ENCODE peak calls at places on chromosomes 5 and 9, in six cellular contexts. R is HepG2, C is HCT116, D is GM12878, J is H1, G is K562. Y is an unnamed sample.

GRCh38 chr5:54861212-54861894 is 124.0 kb downstream of the ESM1 start:
- DNase-seq in R (no peak), C (no peak), D (no peak), J (no peak), G (no peak), Y (no peak)

GRCh38 chr5:38258319-38259061 is at the start of gene EGFLAM:
- DNase-seq in R (no peak), C (no peak), D (no peak), J (peak; percentile 81), G (peak; percentile 35), Y (peak; percentile 39)

GRCh38 chr9:70574222-70574837 is 159.9 kb upstream of the KLF9 start:
- DNase-seq in R (no peak), C (no peak), D (no peak), J (no peak), G (no peak), Y (no peak)

GRCh38 chr9:128323192-128323730 is 622 bp downstream of the COQ4 start:
- DNase-seq in R (no peak), C (no peak), D (no peak), J (no peak), G (no peak), Y (no peak)

GRCh38 chr5:106862450-106863193 is 808.1 kb downstream of the EFNA5 start:
- DNase-seq in R (no peak), C (no peak), D (no peak), J (no peak), G (no peak), Y (no peak)

GRCh38 chr9:126861707-126862460 is 1.4 kb downstream of the ZBTB34 start:
- DNase-seq in R (no peak), C (no peak), D (no peak), J (no peak), G (peak; percentile 64), Y (no peak)

GRCh38 chr5:27315541-27316282 is 277.3 kb upstream of the CDH9 start:
- DNase-seq in R (no peak), C (no peak), D (no peak), J (no peak), G (no peak), Y (no peak)

GRCh38 chr5:9724707-9725106 is 94.6 kb upstream of the TAS2R1 start:
- DNase-seq in R (no peak), C (no peak), D (no peak), J (no peak), G (no peak), Y (no peak)

GRCh38 chr9:35845824-35846771 is 17.1 kb downstream of the TMEM8B start:
- DNase-seq in R (no peak), C (no peak), D (no peak), J (peak; percentile 81), G (no peak), Y (no peak)

GRCh38 chr9:14880951-14881465 is 29.2 kb downstream of the FREM1 start:
- DNase-seq in R (no peak), C (no peak), D (no peak), J (no peak), G (no peak), Y (no peak)

GRCh38 chr5:97182571-97183099 is 412 bp downstream of the RIOK2 start:
- DNase-seq in R (peak; percentile 44), C (no peak), D (no peak), J (no peak), G (peak; percentile 23), Y (no peak)

GRCh38 chr5:79464695-79465332 is 49.1 kb downstream of the HOMER1 start:
- DNase-seq in R (no peak), C (peak; percentile 10), D (no peak), J (no peak), G (peak; percentile 16), Y (no peak)

GRCh38 chr9:125153712-125154367 is 10.5 kb upstream of the SCAI start:
- DNase-seq in R (no peak), C (no peak), D (no peak), J (no peak), G (no peak), Y (no peak)

GRCh38 chr9:115024925-115025535 is 92.9 kb downstream of the TNC start:
- DNase-seq in R (no peak), C (no peak), D (no peak), J (no peak), G (no peak), Y (no peak)

GRCh38 chr5:154254886-154255285 is 64.4 kb downstream of the GALNT10 start:
- DNase-seq in R (no peak), C (no peak), D (no peak), J (no peak), G (no peak), Y (no peak)

GRCh38 chr5:38808666-38809343 is 37.0 kb upstream of the OSMR start:
- DNase-seq in R (no peak), C (no peak), D (no peak), J (no peak), G (no peak), Y (no peak)

GRCh38 chr9:68431307-68431706 is 74.9 kb downstream of the PGM5 start:
- DNase-seq in R (no peak), C (no peak), D (no peak), J (no peak), G (no peak), Y (no peak)

GRCh38 chr5:180013660-180014059 is 57.9 kb downstream of the RNF130 start:
- DNase-seq in R (no peak), C (no peak), D (no peak), J (no peak), G (no peak), Y (no peak)

GRCh38 chr5:103286622-103287021 is 28.1 kb downstream of the MACIR start:
- DNase-seq in R (no peak), C (no peak), D (no peak), J (no peak), G (no peak), Y (no peak)

GRCh38 chr5:169667896-169668674 is 31.0 kb downstream of the DOCK2 start:
- DNase-seq in R (peak; percentile 1), C (no peak), D (no peak), J (no peak), G (peak; percentile 25), Y (no peak)

GRCh38 chr5:43432486-43433365 is 20.5 kb upstream of the CCL28 start:
- DNase-seq in R (peak; percentile 98), C (peak; percentile 31), D (no peak), J (no peak), G (no peak), Y (no peak)

DNA sequence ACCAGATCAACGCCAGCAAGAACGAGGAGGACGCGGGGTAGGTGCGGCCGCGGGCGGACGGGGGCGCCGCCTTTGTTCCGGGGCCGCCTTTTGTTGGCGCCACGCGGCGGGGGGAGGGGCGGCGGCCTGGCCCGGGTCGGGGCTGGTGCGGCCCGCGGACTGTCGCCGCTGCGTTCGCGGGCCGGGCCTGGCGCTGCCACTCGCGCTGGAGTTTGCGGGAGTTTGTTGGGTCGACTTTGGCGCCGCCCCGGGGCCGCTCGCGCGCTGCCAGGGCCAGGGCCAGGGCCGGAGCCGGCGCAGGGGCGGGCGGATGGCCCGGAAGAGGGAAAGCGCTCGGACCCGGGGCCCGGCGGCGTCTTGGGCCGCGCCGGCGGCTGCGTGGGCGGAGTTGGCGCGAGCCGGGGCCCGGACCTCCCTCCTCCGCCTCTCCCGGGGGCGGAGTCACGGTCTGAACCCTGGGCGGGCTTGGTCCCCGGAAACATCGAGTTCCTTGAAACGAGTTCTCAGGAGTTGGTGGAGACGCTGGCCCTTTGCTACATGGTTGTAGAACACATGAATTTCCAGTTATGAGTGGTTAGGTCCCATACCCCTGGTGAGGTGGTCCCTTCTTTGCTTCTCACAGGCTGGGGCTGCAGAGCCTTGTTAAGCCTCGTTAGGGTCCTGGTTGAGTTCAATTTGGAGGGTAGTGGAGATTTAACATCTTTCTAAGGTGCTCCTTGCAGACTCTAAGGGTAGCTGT is 846 bp downstream of the HNRNPAB start:
- DNase-seq in R (peak; percentile 50), C (no peak), D (no peak), J (peak; percentile 68), G (peak; percentile 90), Y (no peak)
- TF ChIP-seq ZNF274 in R (no peak), C (no peak), D (no peak), J (no peak), G (no peak), Y (no peak)

GRCh38 chr5:147893820-147894219 is 12.5 kb downstream of the C5orf46 start:
- DNase-seq in R (no peak), C (no peak), D (no peak), J (no peak), G (no peak), Y (no peak)

GRCh38 chr5:147887026-147887627 is 8.6 kb downstream of the SCGB3A2 start:
- DNase-seq in R (peak; percentile 3), C (peak; percentile 12), D (no peak), J (no peak), G (peak; percentile 19), Y (peak; percentile 20)

GRCh38 chr5:147887925-147888324 is 9.4 kb downstream of the SCGB3A2 start:
- DNase-seq in R (no peak), C (no peak), D (no peak), J (no peak), G (no peak), Y (no peak)

DNA sequence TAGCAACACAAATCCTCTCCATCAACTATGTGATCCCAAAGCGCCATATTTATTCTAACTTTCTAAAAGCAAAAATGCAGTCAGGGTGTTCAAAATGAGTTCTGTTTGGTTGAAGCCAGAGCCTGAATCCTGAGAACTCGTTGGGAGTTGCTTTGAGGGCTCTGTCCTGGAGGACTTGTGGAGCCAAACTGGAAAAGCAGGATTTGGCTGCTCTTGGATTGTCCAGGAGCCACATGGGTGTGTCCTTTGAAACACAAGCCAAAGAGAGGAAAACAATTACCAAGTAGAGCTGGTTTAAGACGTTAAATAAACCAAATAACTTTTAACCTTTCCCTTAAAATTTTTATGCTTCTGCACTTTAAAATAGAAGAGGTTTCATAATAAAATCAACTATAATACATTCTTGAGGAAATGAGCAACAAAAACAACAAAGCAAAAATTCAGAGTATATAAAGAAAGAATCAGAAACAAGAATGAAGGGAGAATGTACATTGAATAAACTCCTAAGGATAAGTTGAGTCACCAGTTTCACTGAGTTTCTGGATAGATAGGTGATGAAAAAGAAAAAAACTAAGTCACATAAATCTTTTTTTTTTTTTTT is 13.5 kb downstream of the C5orf46 start:
- DNase-seq in R (no peak), C (peak; percentile 16), D (no peak), J (no peak), G (no peak), Y (no peak)
- TF ChIP-seq ZNF274 in R (no peak), C (no peak), D (no peak), J (no peak), G (no peak), Y (no peak)

GRCh38 chr9:447230-448025 is 232.8 kb downstream of the DOCK8 start:
- DNase-seq in R (no peak), C (peak; percentile 65), D (no peak), J (no peak), G (peak; percentile 24), Y (no peak)
- TF ChIP-seq ZNF274 in R (no peak), C (no peak), D (no peak), J (no peak), G (no peak), Y (no peak)

DNA sequence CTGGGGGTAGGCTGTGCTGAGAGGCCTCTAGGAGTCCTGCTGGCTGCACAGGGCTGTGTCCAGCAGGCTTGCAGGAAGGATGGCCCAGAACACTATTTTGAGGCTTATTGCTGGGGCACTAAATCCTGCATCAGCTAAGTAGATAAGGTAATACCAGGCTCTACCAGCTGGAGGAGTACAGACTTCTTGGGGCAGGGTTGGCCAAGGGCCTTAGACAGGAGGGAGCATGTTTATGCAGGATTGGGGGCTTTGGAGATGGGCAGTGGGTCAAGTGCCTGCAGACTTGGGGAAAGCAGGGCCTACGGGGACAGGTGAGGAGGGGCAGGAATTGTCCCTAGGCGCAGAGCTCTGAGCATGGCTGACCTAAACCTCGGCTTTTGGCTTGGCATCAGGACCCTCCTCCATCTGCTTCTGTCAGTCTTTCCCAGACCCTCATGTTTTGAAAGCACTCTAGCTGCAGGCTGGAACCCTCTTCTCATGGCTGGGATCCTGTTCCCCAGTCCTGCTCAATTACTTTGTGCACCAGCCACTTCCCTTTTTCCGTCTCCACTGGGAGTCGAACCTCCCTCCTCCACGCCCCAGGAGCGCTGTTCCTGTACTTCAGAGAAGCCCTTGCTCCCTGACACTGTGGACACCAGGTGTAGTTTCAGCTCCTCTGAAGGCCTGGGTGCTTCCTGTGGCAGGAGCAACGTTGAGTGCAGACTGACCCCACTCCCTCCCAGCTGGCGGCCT is 61.0 kb upstream of the SPTLC1 start:
- DNase-seq in R (no peak), C (peak; percentile 12), D (no peak), J (no peak), G (no peak), Y (no peak)
- TF ChIP-seq ZNF274 in R (no peak), C (no peak), D (no peak), J (no peak), G (no peak), Y (no peak)

Y was measured in NT2/D1.